ENCODE peak calls at places on chromosomes 12 and 14, in four cellular contexts. One of them, this sample, is unnamed.

GRCh38 chr12:26524862-26525465 is 308.0 kb downstream of the ITPR2 start:
- DNase-seq in GM13977: no peak
- DNase-seq in H9: no peak
- DNase-seq in endothelial cell: no peak
- DNase-seq in this sample: peak

GRCh38 chr12:92331383-92331782 is 185.7 kb upstream of the BTG1 start:
- DNase-seq in GM13977: no peak
- DNase-seq in H9: no peak
- DNase-seq in endothelial cell: no peak
- DNase-seq in this sample: no peak

GRCh38 chr12:65868133-65868705 is 43.9 kb downstream of the HMGA2 start:
- DNase-seq in H9: no peak
- DNase-seq in GM13977: no peak
- DNase-seq in endothelial cell: no peak
- DNase-seq in this sample: no peak

GRCh38 chr12:110585231-110585799 is 2.2 kb upstream of the PPTC7 start:
- DNase-seq in H9: no peak
- DNase-seq in endothelial cell: peak
- DNase-seq in GM13977: no peak
- DNase-seq in this sample: peak

GRCh38 chr12:54725233-54725843 is 77.2 kb upstream of the DCD start:
- DNase-seq in H9: peak
- DNase-seq in GM13977: no peak
- DNase-seq in endothelial cell: peak
- DNase-seq in this sample: no peak

GRCh38 chr12:87866602-87867292 is 162.5 kb downstream of the C12orf50 start:
- DNase-seq in GM13977: no peak
- DNase-seq in endothelial cell: peak
- DNase-seq in H9: peak
- DNase-seq in this sample: no peak

GRCh38 chr12:87687362-87687761 is 341.8 kb downstream of the C12orf50 start:
- DNase-seq in H9: peak
- DNase-seq in GM13977: no peak
- DNase-seq in endothelial cell: no peak
- DNase-seq in this sample: no peak

GRCh38 chr12:20439634-20440033 is 71.3 kb downstream of the PDE3A start:
- DNase-seq in endothelial cell: no peak
- DNase-seq in H9: no peak
- DNase-seq in GM13977: no peak
- DNase-seq in this sample: no peak

GRCh38 chr12:103498990-103499389 is 3.2 kb upstream of the C12orf42 start:
- DNase-seq in endothelial cell: no peak
- DNase-seq in GM13977: peak
- DNase-seq in H9: no peak
- DNase-seq in this sample: peak

GRCh38 chr12:45130881-45131281 is 80.0 kb upstream of the DBX2 start:
- DNase-seq in H9: peak
- DNase-seq in GM13977: peak
- DNase-seq in endothelial cell: peak
- DNase-seq in this sample: peak

GRCh38 chr12:109736552-109737108 is 23.0 kb downstream of the FAM222A start:
- DNase-seq in GM13977: no peak
- DNase-seq in H9: peak
- DNase-seq in endothelial cell: peak
- DNase-seq in this sample: peak

GRCh38 chr14:67370830-67371229 is 10.7 kb downstream of the EIF2S1 start:
- DNase-seq in H9: no peak
- DNase-seq in endothelial cell: no peak
- DNase-seq in GM13977: no peak
- DNase-seq in this sample: no peak

GRCh38 chr14:100019156-100019882 is 45.9 kb upstream of the EVL start:
- DNase-seq in endothelial cell: no peak
- DNase-seq in GM13977: no peak
- DNase-seq in H9: no peak
- DNase-seq in this sample: no peak

GRCh38 chr12:81450920-81451739 is 308.0 kb downstream of the PPFIA2 start:
- DNase-seq in H9: peak
- DNase-seq in endothelial cell: peak
- DNase-seq in GM13977: no peak
- DNase-seq in this sample: no peak

GRCh38 chr14:49920935-49921334 is 28.1 kb downstream of the ARF6 start:
- DNase-seq in endothelial cell: no peak
- DNase-seq in GM13977: peak
- DNase-seq in H9: no peak
- DNase-seq in this sample: no peak

GRCh38 chr12:1518486-1518762 is 76.0 kb downstream of the FBXL14 start:
- DNase-seq in GM13977: no peak
- DNase-seq in endothelial cell: no peak
- DNase-seq in H9: no peak
- DNase-seq in this sample: no peak

GRCh38 chr12:1518763-1519516 is 75.4 kb downstream of the FBXL14 start:
- DNase-seq in endothelial cell: no peak
- DNase-seq in H9: peak
- DNase-seq in GM13977: no peak
- DNase-seq in this sample: no peak

GRCh38 chr12:1517734-1518485 is 76.5 kb downstream of the FBXL14 start:
- DNase-seq in endothelial cell: no peak
- DNase-seq in GM13977: no peak
- DNase-seq in H9: peak
- DNase-seq in this sample: no peak

GRCh38 chr12:1515428-1515827 is 79.0 kb downstream of the FBXL14 start:
- DNase-seq in H9: no peak
- DNase-seq in endothelial cell: no peak
- DNase-seq in GM13977: no peak
- DNase-seq in this sample: no peak

GRCh38 chr12:1517007-1517406 is 77.4 kb downstream of the FBXL14 start:
- DNase-seq in H9: peak
- DNase-seq in endothelial cell: peak
- DNase-seq in GM13977: no peak
- DNase-seq in this sample: peak
- TF ChIP-seq CTCF in H9: peak
- TF ChIP-seq CTCF in endothelial cell: peak
- TF ChIP-seq CTCF in GM13977: peak
- TF ChIP-seq CTCF in this sample: peak

DNA sequence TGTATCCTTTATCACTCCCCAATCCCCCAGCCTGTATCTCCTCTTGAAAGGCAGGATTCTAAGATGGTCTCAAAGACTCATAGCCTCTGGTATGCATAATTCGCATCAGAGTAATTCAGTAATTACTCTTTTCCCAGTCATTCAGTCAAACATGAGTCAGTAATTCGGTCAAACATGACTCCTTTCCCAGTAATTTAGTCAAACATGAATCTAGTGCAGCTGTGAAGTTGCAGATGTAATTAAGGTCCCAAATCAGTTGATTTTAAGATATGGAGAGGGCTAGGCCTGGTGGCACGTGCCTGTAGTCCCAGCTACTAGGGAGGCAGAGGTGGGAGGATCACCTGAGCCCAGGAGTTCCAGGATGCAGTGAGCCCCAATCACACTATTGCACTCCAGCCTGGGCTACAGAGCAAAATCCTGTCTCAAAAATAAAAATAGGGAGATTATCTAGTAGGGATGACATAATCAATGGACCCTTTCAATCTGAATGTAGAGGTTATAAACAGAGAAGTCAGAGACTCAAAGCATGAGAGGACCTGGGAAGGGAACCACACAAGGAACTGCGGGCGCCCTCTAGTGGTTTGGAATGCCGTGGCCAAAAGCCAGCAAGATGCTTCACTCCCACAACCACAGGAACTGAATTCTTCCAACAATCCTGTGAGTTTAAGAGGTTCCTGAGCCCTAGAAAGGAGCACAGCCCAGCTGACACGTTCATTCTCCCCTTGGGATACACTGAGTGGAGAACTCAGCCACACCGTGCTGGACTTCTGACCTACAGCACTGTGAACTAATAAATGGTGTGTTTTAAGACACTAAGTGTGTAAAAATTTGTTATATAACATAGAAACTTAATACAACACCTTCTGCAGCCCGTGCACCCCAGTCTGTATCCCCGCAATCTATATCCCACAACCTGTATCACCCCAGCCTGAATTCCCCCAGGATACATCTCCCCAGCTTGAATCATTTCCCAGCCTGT is 14.3 kb upstream of the ARMH4 start:
- DNase-seq in endothelial cell: peak
- DNase-seq in H9: peak
- DNase-seq in GM13977: peak
- DNase-seq in this sample: peak
- TF ChIP-seq CTCF in endothelial cell: peak
- TF ChIP-seq CTCF in H9: peak
- TF ChIP-seq CTCF in GM13977: peak
- TF ChIP-seq CTCF in this sample: peak

DNA sequence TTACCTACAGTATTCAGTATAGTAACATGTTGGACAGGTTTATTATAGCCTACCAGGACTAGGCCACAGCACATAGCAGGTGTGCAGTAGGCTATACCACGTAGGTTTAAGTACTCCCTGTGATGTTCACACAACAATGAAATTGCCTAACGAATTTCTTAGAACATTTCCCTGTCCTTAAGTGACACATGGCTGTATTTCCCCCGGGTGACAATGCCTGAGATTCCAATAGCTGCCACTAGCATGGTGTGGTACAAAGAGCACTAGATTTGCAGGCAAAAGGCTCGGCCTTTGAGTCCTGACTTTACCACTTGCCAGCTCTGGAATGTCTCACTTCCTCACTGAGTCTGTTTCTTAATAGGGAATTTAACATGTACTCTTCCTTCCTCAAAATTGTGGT is 19.7 kb downstream of the PTPN21 start:
- DNase-seq in GM13977: no peak
- DNase-seq in endothelial cell: peak
- DNase-seq in H9: no peak
- DNase-seq in this sample: no peak
- TF ChIP-seq CTCF in GM13977: no peak
- TF ChIP-seq CTCF in endothelial cell: no peak
- TF ChIP-seq CTCF in H9: peak
- TF ChIP-seq CTCF in this sample: no peak

DNA sequence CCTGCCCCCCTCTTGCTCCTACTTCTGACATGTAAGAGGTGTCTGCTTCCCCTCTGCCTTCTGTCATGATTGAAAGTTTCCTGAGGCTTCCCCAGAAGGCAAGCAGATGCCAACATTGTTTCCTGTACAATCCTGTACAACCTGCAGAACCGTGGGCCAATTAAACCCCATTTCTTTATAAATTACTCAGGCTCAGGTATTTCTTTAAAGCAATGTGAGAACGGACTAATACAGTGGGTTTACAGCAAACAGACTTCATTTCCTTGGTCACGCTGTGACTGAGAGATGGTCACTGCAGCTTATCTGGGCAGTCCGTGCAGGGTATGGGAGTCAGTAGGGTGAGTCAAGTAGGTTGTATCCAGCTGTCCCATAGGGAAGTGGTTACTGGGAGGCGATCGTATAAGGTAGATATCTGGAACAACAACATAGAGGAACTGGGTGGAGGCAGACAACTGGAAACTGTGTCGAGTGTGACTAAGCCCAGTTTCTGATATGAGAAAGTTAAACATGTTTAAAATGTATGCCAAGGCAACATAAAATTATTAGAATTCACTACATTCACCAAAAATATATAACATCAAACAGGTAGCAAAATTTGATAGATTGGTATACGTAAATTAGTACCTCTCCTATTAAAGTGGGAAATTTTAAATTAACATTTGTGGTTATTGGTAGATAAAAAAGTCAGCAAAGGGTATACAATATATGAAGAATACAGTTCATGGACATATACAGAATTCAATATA is 52.8 kb downstream of the CCDC91 start:
- DNase-seq in endothelial cell: no peak
- DNase-seq in GM13977: no peak
- DNase-seq in H9: no peak
- DNase-seq in this sample: no peak
- TF ChIP-seq CTCF in endothelial cell: no peak
- TF ChIP-seq CTCF in GM13977: no peak
- TF ChIP-seq CTCF in H9: no peak
- TF ChIP-seq CTCF in this sample: no peak

DNA sequence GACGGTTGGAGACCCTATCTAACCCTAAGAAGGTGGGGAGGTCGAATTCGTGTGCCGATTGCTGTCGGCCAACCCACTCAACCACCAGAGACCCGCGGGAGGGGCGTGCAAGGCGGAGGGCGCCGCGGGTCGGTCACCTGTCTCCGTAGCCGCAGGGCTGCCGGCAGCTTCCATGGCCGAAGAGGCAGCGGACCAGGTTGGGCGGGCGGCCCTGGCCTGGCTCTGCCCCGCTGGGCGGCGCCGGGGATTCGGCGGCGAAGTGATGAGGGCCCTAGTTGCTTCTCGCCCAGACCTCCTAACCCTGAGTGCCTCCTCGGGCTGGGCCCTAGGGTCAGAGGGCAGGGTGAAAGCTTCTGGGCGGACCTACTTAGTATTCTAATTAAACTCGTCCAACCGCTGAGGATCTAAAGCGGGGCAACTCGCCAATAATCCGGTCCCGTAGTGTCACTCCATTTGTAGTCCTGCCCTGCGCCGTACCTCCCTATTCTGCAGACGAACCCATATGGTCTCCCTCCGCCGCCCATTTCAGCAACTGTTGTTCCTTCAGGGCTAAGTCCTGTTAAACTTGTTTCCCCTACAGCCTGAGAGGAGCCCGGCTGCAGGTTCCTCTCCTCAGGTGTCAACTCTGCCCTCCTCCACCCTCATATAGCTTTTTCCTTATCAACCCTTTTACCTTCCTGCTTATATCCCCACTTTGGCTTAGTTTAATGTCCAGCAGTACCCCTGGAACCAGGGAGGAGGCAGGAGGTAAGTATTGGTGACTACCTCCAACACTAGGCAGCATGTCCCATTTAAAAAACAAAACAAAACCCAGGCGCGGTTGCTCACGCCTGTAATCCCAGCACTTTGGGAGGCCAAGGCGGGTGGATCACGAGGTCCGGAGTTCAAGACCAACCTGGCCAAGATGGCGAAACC is at the start of gene PYM1:
- DNase-seq in endothelial cell: peak
- DNase-seq in H9: peak
- DNase-seq in GM13977: peak
- DNase-seq in this sample: peak
- TF ChIP-seq CTCF in endothelial cell: no peak
- TF ChIP-seq CTCF in H9: no peak
- TF ChIP-seq CTCF in GM13977: peak
- TF ChIP-seq CTCF in this sample: no peak

GRCh38 chr12:64582111-64582510 is 28.2 kb upstream of the RASSF3 start:
- DNase-seq in GM13977: no peak
- DNase-seq in endothelial cell: no peak
- DNase-seq in H9: no peak
- DNase-seq in this sample: no peak
- TF ChIP-seq CTCF in GM13977: no peak
- TF ChIP-seq CTCF in endothelial cell: no peak
- TF ChIP-seq CTCF in H9: no peak
- TF ChIP-seq CTCF in this sample: no peak

DNA sequence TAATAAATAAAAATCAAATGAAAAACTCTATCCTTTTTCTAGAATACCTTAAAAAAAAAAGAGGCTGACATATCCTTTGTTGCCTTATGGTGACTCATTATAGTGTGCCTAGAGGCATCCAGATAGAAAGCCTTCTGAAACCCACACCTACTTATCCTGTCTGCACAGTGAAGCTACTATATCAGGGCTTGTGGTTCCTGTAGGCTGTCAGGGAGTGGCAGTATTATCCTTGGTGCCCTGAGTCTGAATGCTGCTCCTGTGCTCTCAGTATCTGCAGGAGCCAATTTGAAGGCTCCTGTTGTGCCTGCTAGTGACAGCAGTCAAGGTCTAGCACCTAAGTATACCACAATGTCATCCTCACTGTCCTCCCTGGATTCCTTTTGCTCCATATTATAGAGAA is 168.4 kb upstream of the AVPR1A start:
- DNase-seq in endothelial cell: no peak
- DNase-seq in H9: no peak
- DNase-seq in GM13977: no peak
- DNase-seq in this sample: no peak
- TF ChIP-seq CTCF in endothelial cell: no peak
- TF ChIP-seq CTCF in H9: peak
- TF ChIP-seq CTCF in GM13977: no peak
- TF ChIP-seq CTCF in this sample: no peak

GRCh38 chr12:89493650-89494302 is 30.8 kb downstream of the GALNT4 start:
- DNase-seq in H9: no peak
- DNase-seq in endothelial cell: no peak
- DNase-seq in GM13977: no peak
- DNase-seq in this sample: no peak
- TF ChIP-seq CTCF in H9: no peak
- TF ChIP-seq CTCF in endothelial cell: no peak
- TF ChIP-seq CTCF in GM13977: no peak
- TF ChIP-seq CTCF in this sample: no peak